ENCODE peak calls at places on chromosomes 16 and 17, in six cellular contexts. N, G, B, H, X and D are unnamed samples.

GRCh38 chr17:57294629-57295501 is 38.5 kb downstream of the MSI2 start:
- DNase-seq in X (no peak), G (peak), N (peak), B (no peak), H (peak), D (peak)

GRCh38 chr17:29728490-29728889 is 105.8 kb upstream of the CORO6 start:
- DNase-seq in G (no peak), H (no peak), X (no peak), N (no peak), B (no peak), D (no peak)

GRCh38 chr16:898216-898615 is 72.6 kb downstream of the LMF1 start:
- DNase-seq in H (no peak), X (no peak), G (no peak), N (no peak), B (no peak), D (no peak)

GRCh38 chr16:24508614-24509013 is 30.8 kb upstream of the RBBP6 start:
- DNase-seq in B (no peak), G (no peak), X (no peak), N (no peak), H (no peak), D (no peak)

GRCh38 chr17:68759343-68760140 is 158.4 kb upstream of the FAM20A start:
- DNase-seq in N (peak), B (peak), G (peak), H (peak), X (peak), D (peak)

GRCh38 chr17:35729405-35729833 is 2.0 kb upstream of the RASL10B start:
- DNase-seq in X (no peak), H (no peak), G (no peak), B (no peak), N (no peak), D (no peak)

GRCh38 chr16:15484662-15485061 is 50.3 kb downstream of the BMERB1 start:
- DNase-seq in H (no peak), N (no peak), G (no peak), B (no peak), X (no peak), D (no peak)

GRCh38 chr16:50804290-50804907 is 62.5 kb downstream of the CYLD start:
- DNase-seq in B (no peak), X (no peak), N (no peak), H (no peak), G (no peak), D (no peak)

GRCh38 chr16:83393196-83393981 is 414.4 kb upstream of the HSBP1 start:
- DNase-seq in B (no peak), G (no peak), N (no peak), H (peak), X (peak), D (no peak)

GRCh38 chr17:43314582-43314981 is 80.8 kb upstream of the RNU2-1 start:
- DNase-seq in G (no peak), H (peak), N (no peak), B (no peak), X (no peak), D (no peak)

GRCh38 chr17:17032131-17032692 is 10.0 kb upstream of the MPRIP start:
- DNase-seq in G (peak), H (no peak), X (no peak), B (no peak), N (peak), D (no peak)

GRCh38 chr17:34562387-34562786 is 17.0 kb upstream of the TMEM132E start:
- DNase-seq in B (peak), X (peak), N (peak), H (no peak), G (peak), D (no peak)

GRCh38 chr17:64723781-64724180 is 61.7 kb upstream of the SMURF2 start:
- DNase-seq in X (no peak), B (no peak), H (no peak), N (no peak), G (no peak), D (no peak)

GRCh38 chr16:18834873-18835272 is 33.5 kb upstream of the ARL6IP1 start:
- DNase-seq in N (peak), X (no peak), B (no peak), G (no peak), H (peak), D (no peak)

GRCh38 chr16:83622010-83622409 is 185.8 kb upstream of the HSBP1 start:
- DNase-seq in H (no peak), N (no peak), G (no peak), X (no peak), B (no peak), D (no peak)

GRCh38 chr16:21100447-21100846 is 50.2 kb downstream of the DNAH3 start:
- DNase-seq in X (no peak), N (peak), G (no peak), B (no peak), H (no peak), D (peak)

GRCh38 chr17:2049333-2050245 is 5.3 kb upstream of the HIC1 start:
- DNase-seq in X (peak), H (peak), G (peak), N (peak), B (peak), D (no peak)

GRCh38 chr17:81551458-81552243 is 502 bp downstream of the FAAP100 start:
- DNase-seq in N (peak), H (peak), B (no peak), G (peak), X (peak), D (no peak)

GRCh38 chr17:45883063-45883462 is 11.3 kb upstream of the MAPT start:
- DNase-seq in H (no peak), X (no peak), G (no peak), N (no peak), B (no peak), D (no peak)

GRCh38 chr17:42709561-42709960 is 27.2 kb downstream of the CNTNAP1 start:
- DNase-seq in H (no peak), B (no peak), N (no peak), G (no peak), X (no peak), D (no peak)

GRCh38 chr17:58304735-58305486 is 23.7 kb downstream of the TSPOAP1 start:
- DNase-seq in H (no peak), X (no peak), G (peak), N (no peak), B (no peak), D (no peak)

GRCh38 chr17:57548421-57549385 is 196.4 kb downstream of the CCDC182 start:
- DNase-seq in G (no peak), H (no peak), B (no peak), X (no peak), N (no peak), D (no peak)

GRCh38 chr17:72735602-72736001 is 356.9 kb downstream of the SLC39A11 start:
- DNase-seq in G (no peak), B (no peak), H (no peak), N (no peak), X (no peak), D (no peak)

GRCh38 chr16:57178296-57178695 is 7.5 kb downstream of the PSME3IP1 start:
- DNase-seq in X (no peak), H (no peak), N (no peak), B (no peak), G (no peak), D (no peak)

GRCh38 chr16:66250686-66251405 is 115.6 kb upstream of the CDH5 start:
- DNase-seq in B (no peak), N (no peak), G (peak), X (no peak), H (no peak), D (no peak)

GRCh38 chr16:2467301-2468141 is 3.6 kb upstream of the NTN3 start:
- DNase-seq in N (peak), B (peak), G (peak), X (no peak), H (peak), D (peak)

GRCh38 chr16:8934601-8935000 is 29.1 kb downstream of the USP7 start:
- DNase-seq in N (no peak), H (no peak), X (no peak), B (no peak), G (no peak), D (no peak)

GRCh38 chr17:57285681-57286080 is 29.4 kb downstream of the MSI2 start:
- DNase-seq in N (no peak), H (no peak), B (no peak), X (no peak), G (no peak), D (no peak)

GRCh38 chr17:65902831-65903549 is 288.9 kb downstream of the CEP112 start:
- DNase-seq in N (no peak), H (no peak), B (peak), G (no peak), X (no peak), D (no peak)

GRCh38 chr17:72416054-72416691 is 295.4 kb downstream of the SOX9 start:
- DNase-seq in N (no peak), G (peak), H (no peak), X (no peak), B (no peak), D (no peak)

GRCh38 chr16:78249056-78249455 is 149.6 kb downstream of the WWOX start:
- DNase-seq in X (no peak), B (peak), N (peak), G (no peak), H (no peak), D (no peak)

GRCh38 chr17:81069084-81069645 is 34.2 kb downstream of the BAIAP2 start:
- DNase-seq in H (no peak), N (no peak), B (no peak), X (no peak), G (no peak), D (no peak)

GRCh38 chr17:62935481-62935880 is 30.6 kb upstream of the TANC2 start:
- DNase-seq in X (no peak), N (no peak), B (no peak), G (no peak), H (no peak), D (no peak)

GRCh38 chr17:2055494-2056220 is 754 bp downstream of the HIC1 start:
- DNase-seq in G (no peak), H (peak), X (no peak), N (no peak), B (no peak), D (no peak)

GRCh38 chr17:15655162-15655561 is 28.9 kb downstream of the TRIM16 start:
- DNase-seq in N (no peak), B (no peak), G (no peak), X (no peak), H (no peak), D (no peak)

GRCh38 chr17:83103200-83103937 is 24.0 kb downstream of the METRNL start:
- DNase-seq in H (no peak), N (peak), X (peak), B (peak), G (peak), D (peak)

GRCh38 chr16:65154321-65154720 is 32.5 kb upstream of the CDH11 start:
- DNase-seq in N (no peak), G (no peak), H (no peak), B (peak), X (no peak), D (no peak)
- TF ChIP-seq MAX in N (no peak), G (no peak), H (no peak), B (no peak), X (no peak), D (no peak)

DNA sequence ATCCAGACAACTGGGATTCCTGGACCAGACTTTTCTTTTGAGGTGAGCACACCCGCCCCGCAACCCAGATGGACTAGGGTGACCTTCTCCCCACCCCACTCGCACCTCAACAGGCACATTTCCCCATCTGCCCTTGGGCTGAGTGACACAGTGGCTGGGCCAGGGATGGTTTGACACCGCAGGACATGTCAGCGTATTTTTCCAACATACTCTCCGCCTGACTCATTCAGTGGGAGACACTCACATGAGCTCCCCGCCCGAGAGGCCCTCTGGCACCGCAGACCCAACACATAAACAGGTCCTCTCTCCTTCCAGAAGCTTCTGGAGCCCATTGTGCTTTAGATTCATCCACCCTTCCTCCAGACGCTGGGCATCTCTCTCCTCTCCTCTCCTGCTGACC is 69.4 kb downstream of the ZDHHC7 start:
- DNase-seq in X (no peak), N (no peak), B (no peak), H (no peak), G (no peak), D (no peak)
- TF ChIP-seq MAX in X (no peak), N (no peak), B (no peak), H (no peak), G (no peak), D (no peak)

GRCh38 chr16:73046484-73047214 is 1.3 kb downstream of the ZFHX3 start:
- DNase-seq in G (no peak), X (no peak), B (no peak), H (no peak), N (no peak), D (no peak)

GRCh38 chr16:73040735-73041402 is 7.1 kb downstream of the ZFHX3 start:
- DNase-seq in H (no peak), B (no peak), G (no peak), N (no peak), X (no peak), D (no peak)

GRCh38 chr16:73042807-73043206 is 5.1 kb downstream of the ZFHX3 start:
- DNase-seq in X (no peak), N (no peak), H (no peak), G (no peak), B (no peak), D (no peak)

GRCh38 chr16:73041644-73042043 is 6.3 kb downstream of the ZFHX3 start:
- DNase-seq in H (no peak), B (no peak), N (no peak), X (no peak), G (no peak), D (no peak)

DNA sequence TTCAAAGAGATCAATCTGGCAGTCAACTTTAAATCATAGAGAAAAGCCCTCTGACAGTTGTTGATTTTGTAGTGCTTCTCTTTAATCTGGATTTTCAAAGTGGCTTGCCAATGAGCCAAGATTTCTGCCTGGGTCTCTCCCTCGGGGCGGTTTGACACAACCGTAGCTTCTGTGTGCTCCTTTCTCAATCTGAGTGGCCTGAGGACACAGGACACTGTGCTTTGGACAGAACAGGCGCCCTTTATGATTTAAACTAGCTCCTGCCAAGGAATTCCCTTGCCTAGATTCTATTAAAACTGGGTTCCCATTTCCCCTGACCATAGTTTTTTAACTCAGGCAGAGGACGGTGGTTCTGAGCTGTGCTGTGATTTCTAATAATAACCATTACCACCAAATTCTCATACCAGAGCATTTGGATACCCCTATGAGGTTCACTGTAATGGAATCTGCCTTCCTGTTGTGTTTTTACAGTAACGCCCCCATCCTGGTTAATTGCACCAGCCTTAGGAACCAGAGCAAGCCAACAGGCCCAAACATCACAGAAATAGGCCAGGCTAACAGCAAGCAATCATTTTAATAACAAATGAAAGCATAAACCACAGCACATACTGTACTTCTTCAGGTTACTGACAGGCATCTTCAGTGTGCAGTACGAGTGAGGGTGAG is 4.0 kb downstream of the ZFHX3 start:
- DNase-seq in H (no peak), X (no peak), G (no peak), B (no peak), N (no peak), D (no peak)
- TF ChIP-seq MAX in H (no peak), X (no peak), G (no peak), B (no peak), N (no peak), D (no peak)

DNA sequence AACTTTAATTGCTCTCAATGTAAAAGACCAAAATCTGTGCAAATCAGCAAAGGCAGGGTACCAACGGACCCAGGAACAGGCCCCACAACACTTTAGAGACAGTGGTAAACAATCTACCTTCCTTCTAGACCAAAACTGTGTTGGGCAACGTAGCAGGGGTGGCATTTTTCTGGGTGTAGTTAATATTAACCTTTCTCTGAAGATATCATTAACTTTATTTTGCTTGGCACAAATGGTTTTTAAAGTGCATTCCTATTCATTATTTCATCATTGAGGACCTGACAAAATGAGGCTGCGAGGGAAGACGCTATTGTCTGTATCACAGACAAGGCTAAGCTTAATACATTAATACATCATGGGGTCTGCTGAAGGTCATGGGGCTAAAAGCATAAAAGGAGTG is 37.9 kb upstream of the TRAP1 start:
- DNase-seq in B (no peak), X (no peak), H (no peak), G (no peak), N (no peak), D (no peak)
- TF ChIP-seq MAX in B (no peak), X (no peak), H (no peak), G (no peak), N (no peak), D (no peak)

DNA sequence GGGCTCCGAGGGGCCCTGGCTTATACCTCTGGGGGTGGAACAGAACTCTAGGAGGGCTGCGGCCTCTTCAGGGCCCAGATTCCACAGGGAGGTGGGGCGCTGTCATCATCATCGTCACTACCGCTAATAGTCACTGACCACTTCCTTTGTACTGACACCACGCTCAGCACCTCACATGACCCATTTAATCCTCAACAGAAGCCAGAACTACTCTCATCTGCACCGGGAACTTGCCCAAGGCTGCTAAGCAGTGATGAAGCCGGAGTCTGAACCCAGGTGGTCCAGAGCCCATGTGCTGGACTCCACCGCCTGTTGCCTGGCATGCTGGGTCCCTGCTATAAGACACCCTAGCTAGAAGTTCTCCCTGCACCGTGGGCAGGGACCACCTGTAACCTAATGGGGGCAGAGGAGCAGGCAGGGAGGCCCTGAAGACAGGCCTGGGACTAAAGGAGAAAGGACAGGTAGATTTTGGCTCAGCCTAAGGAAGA is 12.0 kb downstream of the UNC13D start:
- DNase-seq in X (no peak), H (peak), N (no peak), B (no peak), G (no peak), D (no peak)
- TF ChIP-seq MAX in X (no peak), H (peak), N (no peak), B (no peak), G (no peak), D (no peak)